ENCODE peak calls at places on chromosomes 6 and 20, in nine cellular contexts. Q is body of pancreas, A is pancreas, N is thyroid gland, P is IMR-90, L is stomach, I is hepatocyte, U is uterus, H is Panc1. T is an unnamed sample.

GRCh38 chr6:160428069-160428430 is 79.9 kb downstream of the SLC22A3 start:
- DNase-seq in P (no peak), U (peak; percentile 50), L (peak; percentile 83), H (no peak), Q (peak; percentile 71), N (peak; percentile 67), I (peak; percentile 48), A (peak; percentile 77), T (no peak)

GRCh38 chr20:24786096-24786495 is 163.0 kb upstream of the CST7 start:
- DNase-seq in U (no peak), A (no peak), N (no peak), P (no peak), H (no peak), Q (no peak), I (no peak), L (no peak), T (no peak)

GRCh38 chr6:18148304-18149025 is 6.4 kb downstream of the TPMT start:
- DNase-seq in Q (no peak), L (no peak), H (peak; percentile 15), P (peak; percentile 91), U (peak; percentile 43), N (no peak), A (no peak), I (peak; percentile 67), T (peak; percentile 57)

GRCh38 chr6:21522773-21523490 is 70.6 kb upstream of the SOX4 start:
- DNase-seq in P (no peak), H (no peak), I (no peak), L (no peak), A (no peak), U (no peak), Q (no peak), N (no peak), T (no peak)

GRCh38 chr6:7467007-7467897 is 74.2 kb upstream of the DSP start:
- DNase-seq in L (peak; percentile 40), U (no peak), Q (no peak), H (no peak), P (peak; percentile 26), A (peak; percentile 19), N (peak; percentile 8), I (peak; percentile 83), T (peak; percentile 50)

GRCh38 chr20:61916318-61916891 is 149.3 kb downstream of the TAF4 start:
- DNase-seq in N (no peak), I (no peak), P (no peak), A (no peak), L (no peak), Q (no peak), U (no peak), H (no peak), T (no peak)

GRCh38 chr20:52747736-52748135 is 224.4 kb upstream of the TSHZ2 start:
- DNase-seq in A (no peak), U (no peak), I (peak; percentile 13), Q (no peak), N (no peak), H (no peak), P (no peak), L (no peak), T (peak; percentile 59)

GRCh38 chr20:59518881-59519706 is 85.2 kb upstream of the PHACTR3 start:
- DNase-seq in I (peak; percentile 82), L (peak; percentile 37), Q (peak; percentile 47), N (peak; percentile 31), A (peak; percentile 51), P (peak; percentile 47), H (peak; percentile 57), U (no peak), T (peak; percentile 61)

GRCh38 chr6:75759207-75759606 is 10.2 kb downstream of the MYO6 start:
- DNase-seq in U (no peak), L (no peak), N (peak; percentile 57), I (no peak), P (no peak), H (no peak), A (no peak), Q (no peak), T (no peak)

GRCh38 chr20:47146703-47147102 is 209.8 kb downstream of the ZMYND8 start:
- DNase-seq in P (peak; percentile 73), I (no peak), L (no peak), N (no peak), H (no peak), U (no peak), A (no peak), Q (no peak), T (peak; percentile 11)

GRCh38 chr6:89221971-89222887 is 5.1 kb upstream of the GABRR1 start:
- DNase-seq in U (no peak), P (no peak), Q (no peak), N (no peak), I (no peak), H (no peak), L (no peak), A (no peak), T (no peak)

GRCh38 chr6:51855310-51856082 is 231.9 kb downstream of the PKHD1 start:
- DNase-seq in U (no peak), L (no peak), I (peak; percentile 87), N (no peak), H (peak; percentile 20), Q (no peak), P (peak; percentile 67), A (no peak), T (peak; percentile 63)

GRCh38 chr6:9252784-9253183 is 817.4 kb upstream of the SLC35B3 start:
- DNase-seq in Q (no peak), I (no peak), H (no peak), U (no peak), A (no peak), L (no peak), P (no peak), N (no peak), T (no peak)

GRCh38 chr6:144849920-144850319 is 564.8 kb downstream of the UTRN start:
- DNase-seq in H (no peak), I (no peak), U (no peak), P (no peak), A (no peak), N (peak; percentile 3), Q (no peak), L (no peak), T (no peak)

GRCh38 chr20:57545927-57546662 is 14.8 kb upstream of the PCK1 start:
- DNase-seq in U (no peak), Q (no peak), H (no peak), P (no peak), I (no peak), N (no peak), L (no peak), A (no peak), T (no peak)

GRCh38 chr6:155313602-155314091 is 637 bp downstream of the TFB1M start:
- DNase-seq in I (peak; percentile 24), N (no peak), H (no peak), U (no peak), P (no peak), L (no peak), A (no peak), Q (no peak), T (peak; percentile 10)

DNA sequence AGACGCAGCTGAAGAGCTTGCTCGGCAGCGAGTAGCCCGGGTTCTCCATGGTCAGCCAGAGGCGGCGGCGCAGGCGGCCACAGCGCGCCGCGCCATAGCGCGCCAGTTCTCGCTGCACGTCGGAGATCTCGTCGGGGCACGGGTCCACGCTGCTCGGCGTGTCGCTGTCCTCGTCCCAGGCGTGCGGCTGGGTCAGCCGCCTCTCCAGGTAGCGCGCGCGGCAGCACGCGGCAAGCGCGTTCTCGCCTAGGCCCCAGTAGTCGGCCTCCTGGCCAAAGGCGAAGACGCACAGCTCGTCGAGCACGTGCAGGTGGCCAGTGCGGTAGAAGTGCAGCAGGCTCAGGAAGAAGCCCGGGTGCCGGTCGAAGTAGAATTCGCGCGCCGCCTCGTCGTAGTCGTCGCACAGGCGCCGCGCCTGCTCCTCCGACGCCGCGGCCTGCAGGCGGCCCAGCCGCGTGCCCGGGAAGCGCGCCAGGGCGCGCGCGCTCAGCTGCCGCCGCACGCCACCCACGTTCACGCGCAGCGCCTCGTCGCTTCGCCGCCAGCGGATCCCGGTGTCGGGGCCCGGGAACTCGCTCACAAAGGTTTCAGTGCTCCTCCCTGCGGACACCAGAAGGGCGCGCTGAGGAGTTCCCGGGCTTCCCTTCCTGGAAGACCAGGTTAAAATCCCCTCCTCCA is 2.7 kb downstream of the KCNS1 start:
- DNase-seq in H (no peak), U (no peak), N (peak; percentile 43), Q (no peak), L (peak; percentile 33), A (peak; percentile 26), P (no peak), I (peak; percentile 47), T (peak; percentile 26)
- TF ChIP-seq CTCF in H (no peak), U (no peak), N (no peak), Q (no peak), L (no peak), A (no peak), P (peak; percentile 26), I (peak; percentile 21), T (peak; percentile 41)

GRCh38 chr6:27295301-27296079 is 16.6 kb downstream of the POM121L2 start:
- DNase-seq in A (no peak), P (peak; percentile 85), Q (no peak), N (no peak), U (no peak), L (no peak), H (peak; percentile 95), I (peak; percentile 74), T (peak; percentile 66)
- H3K4me3 ChIP-seq in A (no peak overlapping the region), P (peak overlapping the region; percentile 48), Q (no peak overlapping the region), N (no peak overlapping the region), U (no peak overlapping the region), L (no peak overlapping the region), H (peak overlapping the region; percentile 83), I (peak overlapping the region; percentile 72), T (peak overlapping the region; percentile 51)

GRCh38 chr6:162068340-162068739 is 659.2 kb downstream of the PRKN start:
- DNase-seq in Q (no peak), I (no peak), P (no peak), U (no peak), A (no peak), L (no peak), N (no peak), H (no peak), T (no peak)

GRCh38 chr6:162074641-162075040 is 652.9 kb downstream of the PRKN start:
- DNase-seq in I (no peak), A (no peak), Q (no peak), P (no peak), L (no peak), N (no peak), U (no peak), H (no peak), T (no peak)

GRCh38 chr6:162069995-162070394 is 657.6 kb downstream of the PRKN start:
- DNase-seq in A (no peak), P (no peak), U (no peak), N (no peak), L (no peak), I (no peak), H (no peak), Q (no peak), T (peak; percentile 30)

GRCh38 chr6:162070639-162071038 is 656.9 kb downstream of the PRKN start:
- DNase-seq in I (no peak), U (no peak), N (no peak), Q (no peak), P (no peak), L (no peak), H (no peak), A (no peak), T (no peak)
- H3K9me3 ChIP-seq in I (no peaks in the 10 kb centered on the region), U (peaks cover 5% of the 10 kb centered on the region), N (no peaks in the 10 kb centered on the region), Q (no peaks in the 10 kb centered on the region), P (peaks cover 17% of the 10 kb centered on the region), L (peaks cover 4% of the 10 kb centered on the region), H (no peaks in the 10 kb centered on the region), A (no peaks in the 10 kb centered on the region), T (no peaks in the 10 kb centered on the region)

DNA sequence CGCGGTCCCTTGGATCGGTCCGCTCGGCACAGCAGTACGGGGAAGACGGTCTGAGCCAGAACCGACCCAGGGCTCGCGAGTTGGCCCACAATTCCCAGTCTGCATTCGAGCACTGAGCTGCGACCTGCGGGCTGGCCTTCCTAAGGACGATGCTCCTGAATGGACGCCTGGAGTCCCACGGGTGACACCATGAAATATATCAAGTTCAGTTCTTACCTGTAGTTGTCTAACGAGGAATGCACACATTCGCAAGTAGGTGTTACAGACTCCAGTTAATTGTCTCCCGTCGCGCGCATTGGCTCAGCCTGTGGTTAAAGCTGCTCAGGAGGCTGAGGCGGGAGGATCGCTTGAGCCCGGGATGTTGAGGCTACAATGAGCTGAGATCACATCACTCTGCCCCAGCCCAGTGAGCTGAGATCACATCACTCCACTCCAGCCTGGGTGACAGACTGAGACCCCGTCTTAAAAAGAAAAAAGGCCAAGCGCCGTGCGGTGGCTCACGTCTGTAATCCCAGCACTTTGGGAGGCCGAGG is 802 bp downstream of the PEX7 start:
- DNase-seq in P (no peak), I (no peak), N (no peak), A (peak; percentile 16), L (no peak), H (no peak), U (no peak), Q (peak; percentile 32), T (no peak)
- TF ChIP-seq CTCF in P (no peak), I (no peak), N (no peak), A (no peak), L (no peak), H (peak; percentile 17), U (no peak), Q (no peak), T (no peak)

T was measured in cardiac muscle cell.